ENCODE peak calls at places on chromosome 21, in ten cellular contexts. One of them, this sample, is unnamed.

GRCh38 chr21:44528634-44528995 is 11.4 kb downstream of the KRTAP10-1 start:
- DNase-seq in COR-L47: no peak
- DNase-seq in activated T-cell treated with anti-CD3 and anti-CD28 coated beads, Interleukin-2, amount 50 U/mL, for 48 hours: no peak
- DNase-seq in hypothalamus: no peak
- DNase-seq in A549: no peak
- DNase-seq in pons: no peak
- DNase-seq in stimulated activated CD8-positive, alpha-beta memory T cell treated with anti-CD3 and anti-CD28 coated beads, Interleukin-7, amount 100 ng/mL, for 1 hour: no peak
- DNase-seq in heart left ventricle: peak
- DNase-seq in activated naive CD4-positive, alpha-beta T cell: no peak
- DNase-seq in lung: no peak
- DNase-seq in this sample: no peak

GRCh38 chr21:28579986-28580550 is 412.6 kb downstream of the LTN1 start:
- DNase-seq in COR-L47: no peak
- DNase-seq in activated T-cell treated with anti-CD3 and anti-CD28 coated beads, Interleukin-2, amount 50 U/mL, for 48 hours: no peak
- DNase-seq in hypothalamus: no peak
- DNase-seq in A549: no peak
- DNase-seq in pons: no peak
- DNase-seq in stimulated activated CD8-positive, alpha-beta memory T cell treated with anti-CD3 and anti-CD28 coated beads, Interleukin-7, amount 100 ng/mL, for 1 hour: no peak
- DNase-seq in heart left ventricle: no peak
- DNase-seq in activated naive CD4-positive, alpha-beta T cell: no peak
- DNase-seq in lung: no peak
- DNase-seq in this sample: no peak

GRCh38 chr21:15096146-15096545 is 31.3 kb upstream of the NRIP1 start:
- DNase-seq in COR-L47: no peak
- DNase-seq in activated T-cell treated with anti-CD3 and anti-CD28 coated beads, Interleukin-2, amount 50 U/mL, for 48 hours: no peak
- DNase-seq in hypothalamus: no peak
- DNase-seq in A549: no peak
- DNase-seq in pons: no peak
- DNase-seq in stimulated activated CD8-positive, alpha-beta memory T cell treated with anti-CD3 and anti-CD28 coated beads, Interleukin-7, amount 100 ng/mL, for 1 hour: no peak
- DNase-seq in heart left ventricle: no peak
- DNase-seq in activated naive CD4-positive, alpha-beta T cell: no peak
- DNase-seq in lung: no peak
- DNase-seq in this sample: no peak

GRCh38 chr21:25862596-25862995 is 127.8 kb downstream of the GABPA start:
- DNase-seq in COR-L47: no peak
- DNase-seq in activated T-cell treated with anti-CD3 and anti-CD28 coated beads, Interleukin-2, amount 50 U/mL, for 48 hours: peak
- DNase-seq in hypothalamus: no peak
- DNase-seq in A549: peak
- DNase-seq in pons: no peak
- DNase-seq in stimulated activated CD8-positive, alpha-beta memory T cell treated with anti-CD3 and anti-CD28 coated beads, Interleukin-7, amount 100 ng/mL, for 1 hour: no peak
- DNase-seq in heart left ventricle: no peak
- DNase-seq in activated naive CD4-positive, alpha-beta T cell: no peak
- DNase-seq in lung: no peak
- DNase-seq in this sample: no peak

GRCh38 chr21:36890086-36890485 is 76.4 kb downstream of the HLCS start:
- DNase-seq in COR-L47: no peak
- DNase-seq in activated T-cell treated with anti-CD3 and anti-CD28 coated beads, Interleukin-2, amount 50 U/mL, for 48 hours: no peak
- DNase-seq in hypothalamus: no peak
- DNase-seq in A549: no peak
- DNase-seq in pons: no peak
- DNase-seq in stimulated activated CD8-positive, alpha-beta memory T cell treated with anti-CD3 and anti-CD28 coated beads, Interleukin-7, amount 100 ng/mL, for 1 hour: no peak
- DNase-seq in heart left ventricle: no peak
- DNase-seq in activated naive CD4-positive, alpha-beta T cell: no peak
- DNase-seq in lung: peak
- DNase-seq in this sample: no peak

GRCh38 chr21:45100866-45101265 is 26.5 kb downstream of the ADARB1 start:
- DNase-seq in COR-L47: no peak
- DNase-seq in activated T-cell treated with anti-CD3 and anti-CD28 coated beads, Interleukin-2, amount 50 U/mL, for 48 hours: no peak
- DNase-seq in hypothalamus: no peak
- DNase-seq in A549: no peak
- DNase-seq in pons: no peak
- DNase-seq in stimulated activated CD8-positive, alpha-beta memory T cell treated with anti-CD3 and anti-CD28 coated beads, Interleukin-7, amount 100 ng/mL, for 1 hour: no peak
- DNase-seq in heart left ventricle: no peak
- DNase-seq in activated naive CD4-positive, alpha-beta T cell: no peak
- DNase-seq in lung: no peak
- DNase-seq in this sample: no peak

GRCh38 chr21:29506947-29507346 is 208.2 kb downstream of the BACH1 start:
- DNase-seq in COR-L47: no peak
- DNase-seq in activated T-cell treated with anti-CD3 and anti-CD28 coated beads, Interleukin-2, amount 50 U/mL, for 48 hours: no peak
- DNase-seq in hypothalamus: no peak
- DNase-seq in A549: no peak
- DNase-seq in pons: no peak
- DNase-seq in stimulated activated CD8-positive, alpha-beta memory T cell treated with anti-CD3 and anti-CD28 coated beads, Interleukin-7, amount 100 ng/mL, for 1 hour: no peak
- DNase-seq in heart left ventricle: no peak
- DNase-seq in activated naive CD4-positive, alpha-beta T cell: no peak
- DNase-seq in lung: no peak
- DNase-seq in this sample: no peak

GRCh38 chr21:38830667-38831525 is 25.2 kb downstream of the ETS2 start:
- DNase-seq in COR-L47: no peak
- DNase-seq in activated T-cell treated with anti-CD3 and anti-CD28 coated beads, Interleukin-2, amount 50 U/mL, for 48 hours: no peak
- DNase-seq in hypothalamus: no peak
- DNase-seq in A549: no peak
- DNase-seq in pons: no peak
- DNase-seq in stimulated activated CD8-positive, alpha-beta memory T cell treated with anti-CD3 and anti-CD28 coated beads, Interleukin-7, amount 100 ng/mL, for 1 hour: no peak
- DNase-seq in heart left ventricle: no peak
- DNase-seq in activated naive CD4-positive, alpha-beta T cell: no peak
- DNase-seq in lung: no peak
- DNase-seq in this sample: no peak

GRCh38 chr21:45424854-45425795 is 20.2 kb downstream of the COL18A1 start:
- DNase-seq in COR-L47: no peak
- DNase-seq in activated T-cell treated with anti-CD3 and anti-CD28 coated beads, Interleukin-2, amount 50 U/mL, for 48 hours: no peak
- DNase-seq in hypothalamus: no peak
- DNase-seq in A549: no peak
- DNase-seq in pons: no peak
- DNase-seq in stimulated activated CD8-positive, alpha-beta memory T cell treated with anti-CD3 and anti-CD28 coated beads, Interleukin-7, amount 100 ng/mL, for 1 hour: no peak
- DNase-seq in heart left ventricle: peak
- DNase-seq in activated naive CD4-positive, alpha-beta T cell: no peak
- DNase-seq in lung: no peak
- DNase-seq in this sample: no peak

GRCh38 chr21:32043458-32043857 is 170.6 kb downstream of the HUNK start:
- DNase-seq in COR-L47: no peak
- DNase-seq in activated T-cell treated with anti-CD3 and anti-CD28 coated beads, Interleukin-2, amount 50 U/mL, for 48 hours: no peak
- DNase-seq in hypothalamus: no peak
- DNase-seq in A549: no peak
- DNase-seq in pons: no peak
- DNase-seq in stimulated activated CD8-positive, alpha-beta memory T cell treated with anti-CD3 and anti-CD28 coated beads, Interleukin-7, amount 100 ng/mL, for 1 hour: no peak
- DNase-seq in heart left ventricle: no peak
- DNase-seq in activated naive CD4-positive, alpha-beta T cell: no peak
- DNase-seq in lung: no peak
- DNase-seq in this sample: no peak

GRCh38 chr21:36162631-36163030 is 6.0 kb downstream of the DOP1B start:
- DNase-seq in COR-L47: no peak
- DNase-seq in activated T-cell treated with anti-CD3 and anti-CD28 coated beads, Interleukin-2, amount 50 U/mL, for 48 hours: no peak
- DNase-seq in hypothalamus: no peak
- DNase-seq in A549: no peak
- DNase-seq in pons: no peak
- DNase-seq in stimulated activated CD8-positive, alpha-beta memory T cell treated with anti-CD3 and anti-CD28 coated beads, Interleukin-7, amount 100 ng/mL, for 1 hour: no peak
- DNase-seq in heart left ventricle: no peak
- DNase-seq in activated naive CD4-positive, alpha-beta T cell: no peak
- DNase-seq in lung: no peak
- DNase-seq in this sample: no peak

GRCh38 chr21:42162831-42163510 is 56.0 kb upstream of the ABCG1 start:
- DNase-seq in COR-L47: no peak
- DNase-seq in activated T-cell treated with anti-CD3 and anti-CD28 coated beads, Interleukin-2, amount 50 U/mL, for 48 hours: peak
- DNase-seq in hypothalamus: no peak
- DNase-seq in A549: no peak
- DNase-seq in pons: no peak
- DNase-seq in stimulated activated CD8-positive, alpha-beta memory T cell treated with anti-CD3 and anti-CD28 coated beads, Interleukin-7, amount 100 ng/mL, for 1 hour: no peak
- DNase-seq in heart left ventricle: peak
- DNase-seq in activated naive CD4-positive, alpha-beta T cell: no peak
- DNase-seq in lung: no peak
- DNase-seq in this sample: no peak

GRCh38 chr21:17585875-17586450 is 26.7 kb downstream of the BTG3 start:
- DNase-seq in COR-L47: peak
- DNase-seq in activated T-cell treated with anti-CD3 and anti-CD28 coated beads, Interleukin-2, amount 50 U/mL, for 48 hours: no peak
- DNase-seq in hypothalamus: no peak
- DNase-seq in A549: peak
- DNase-seq in pons: peak
- DNase-seq in stimulated activated CD8-positive, alpha-beta memory T cell treated with anti-CD3 and anti-CD28 coated beads, Interleukin-7, amount 100 ng/mL, for 1 hour: no peak
- DNase-seq in heart left ventricle: no peak
- DNase-seq in activated naive CD4-positive, alpha-beta T cell: no peak
- DNase-seq in lung: no peak
- DNase-seq in this sample: no peak

GRCh38 chr21:44428281-44428942 is 26.9 kb upstream of the LRRC3 start:
- DNase-seq in COR-L47: no peak
- DNase-seq in activated T-cell treated with anti-CD3 and anti-CD28 coated beads, Interleukin-2, amount 50 U/mL, for 48 hours: peak
- DNase-seq in hypothalamus: no peak
- DNase-seq in A549: peak
- DNase-seq in pons: no peak
- DNase-seq in stimulated activated CD8-positive, alpha-beta memory T cell treated with anti-CD3 and anti-CD28 coated beads, Interleukin-7, amount 100 ng/mL, for 1 hour: peak
- DNase-seq in heart left ventricle: peak
- DNase-seq in activated naive CD4-positive, alpha-beta T cell: peak
- DNase-seq in lung: no peak
- DNase-seq in this sample: no peak

GRCh38 chr21:46006547-46007497 is 25.3 kb downstream of the COL6A1 start:
- DNase-seq in COR-L47: no peak
- DNase-seq in activated T-cell treated with anti-CD3 and anti-CD28 coated beads, Interleukin-2, amount 50 U/mL, for 48 hours: peak
- DNase-seq in hypothalamus: no peak
- DNase-seq in A549: no peak
- DNase-seq in pons: no peak
- DNase-seq in stimulated activated CD8-positive, alpha-beta memory T cell treated with anti-CD3 and anti-CD28 coated beads, Interleukin-7, amount 100 ng/mL, for 1 hour: no peak
- DNase-seq in heart left ventricle: peak
- DNase-seq in activated naive CD4-positive, alpha-beta T cell: no peak
- DNase-seq in lung: peak
- DNase-seq in this sample: no peak

GRCh38 chr21:38819051-38819718 is 13.5 kb downstream of the ETS2 start:
- DNase-seq in COR-L47: no peak
- DNase-seq in activated T-cell treated with anti-CD3 and anti-CD28 coated beads, Interleukin-2, amount 50 U/mL, for 48 hours: no peak
- DNase-seq in hypothalamus: no peak
- DNase-seq in A549: no peak
- DNase-seq in pons: no peak
- DNase-seq in stimulated activated CD8-positive, alpha-beta memory T cell treated with anti-CD3 and anti-CD28 coated beads, Interleukin-7, amount 100 ng/mL, for 1 hour: no peak
- DNase-seq in heart left ventricle: no peak
- DNase-seq in activated naive CD4-positive, alpha-beta T cell: no peak
- DNase-seq in lung: no peak
- DNase-seq in this sample: no peak

GRCh38 chr21:37562920-37563640 is 196.5 kb downstream of the DYRK1A start:
- DNase-seq in COR-L47: peak
- DNase-seq in activated T-cell treated with anti-CD3 and anti-CD28 coated beads, Interleukin-2, amount 50 U/mL, for 48 hours: no peak
- DNase-seq in hypothalamus: peak
- DNase-seq in A549: no peak
- DNase-seq in pons: no peak
- DNase-seq in stimulated activated CD8-positive, alpha-beta memory T cell treated with anti-CD3 and anti-CD28 coated beads, Interleukin-7, amount 100 ng/mL, for 1 hour: no peak
- DNase-seq in heart left ventricle: no peak
- DNase-seq in activated naive CD4-positive, alpha-beta T cell: no peak
- DNase-seq in lung: no peak
- DNase-seq in this sample: no peak

GRCh38 chr21:14875704-14876364 is 189.0 kb downstream of the NRIP1 start:
- DNase-seq in COR-L47: no peak
- DNase-seq in activated T-cell treated with anti-CD3 and anti-CD28 coated beads, Interleukin-2, amount 50 U/mL, for 48 hours: no peak
- DNase-seq in hypothalamus: no peak
- DNase-seq in A549: no peak
- DNase-seq in pons: no peak
- DNase-seq in stimulated activated CD8-positive, alpha-beta memory T cell treated with anti-CD3 and anti-CD28 coated beads, Interleukin-7, amount 100 ng/mL, for 1 hour: no peak
- DNase-seq in heart left ventricle: no peak
- DNase-seq in activated naive CD4-positive, alpha-beta T cell: no peak
- DNase-seq in lung: no peak
- DNase-seq in this sample: no peak

GRCh38 chr21:29904359-29905282 is 35.2 kb downstream of the GRIK1 start:
- DNase-seq in COR-L47: peak
- DNase-seq in activated T-cell treated with anti-CD3 and anti-CD28 coated beads, Interleukin-2, amount 50 U/mL, for 48 hours: no peak
- DNase-seq in hypothalamus: no peak
- DNase-seq in A549: no peak
- DNase-seq in pons: no peak
- DNase-seq in stimulated activated CD8-positive, alpha-beta memory T cell treated with anti-CD3 and anti-CD28 coated beads, Interleukin-7, amount 100 ng/mL, for 1 hour: no peak
- DNase-seq in heart left ventricle: no peak
- DNase-seq in activated naive CD4-positive, alpha-beta T cell: no peak
- DNase-seq in lung: no peak
- DNase-seq in this sample: no peak

GRCh38 chr21:26849428-26850115 is 4.4 kb upstream of the ADAMTS1 start:
- DNase-seq in COR-L47: peak
- DNase-seq in activated T-cell treated with anti-CD3 and anti-CD28 coated beads, Interleukin-2, amount 50 U/mL, for 48 hours: no peak
- DNase-seq in hypothalamus: no peak
- DNase-seq in A549: peak
- DNase-seq in pons: peak
- DNase-seq in stimulated activated CD8-positive, alpha-beta memory T cell treated with anti-CD3 and anti-CD28 coated beads, Interleukin-7, amount 100 ng/mL, for 1 hour: no peak
- DNase-seq in heart left ventricle: no peak
- DNase-seq in activated naive CD4-positive, alpha-beta T cell: no peak
- DNase-seq in lung: no peak
- DNase-seq in this sample: no peak

GRCh38 chr21:39400173-39400572 is 45.4 kb downstream of the LCA5L start:
- DNase-seq in COR-L47: no peak
- DNase-seq in activated T-cell treated with anti-CD3 and anti-CD28 coated beads, Interleukin-2, amount 50 U/mL, for 48 hours: no peak
- DNase-seq in hypothalamus: no peak
- DNase-seq in A549: no peak
- DNase-seq in pons: no peak
- DNase-seq in stimulated activated CD8-positive, alpha-beta memory T cell treated with anti-CD3 and anti-CD28 coated beads, Interleukin-7, amount 100 ng/mL, for 1 hour: no peak
- DNase-seq in heart left ventricle: no peak
- DNase-seq in activated naive CD4-positive, alpha-beta T cell: no peak
- DNase-seq in lung: no peak
- DNase-seq in this sample: no peak

GRCh38 chr21:33024278-33025103 is 1.2 kb upstream of the OLIG2 start:
- DNase-seq in COR-L47: no peak
- DNase-seq in activated T-cell treated with anti-CD3 and anti-CD28 coated beads, Interleukin-2, amount 50 U/mL, for 48 hours: no peak
- DNase-seq in hypothalamus: no peak
- DNase-seq in A549: no peak
- DNase-seq in pons: no peak
- DNase-seq in stimulated activated CD8-positive, alpha-beta memory T cell treated with anti-CD3 and anti-CD28 coated beads, Interleukin-7, amount 100 ng/mL, for 1 hour: no peak
- DNase-seq in heart left ventricle: no peak
- DNase-seq in activated naive CD4-positive, alpha-beta T cell: no peak
- DNase-seq in lung: no peak
- DNase-seq in this sample: no peak

GRCh38 chr21:36200089-36200561 is 43.5 kb downstream of the DOP1B start:
- DNase-seq in COR-L47: no peak
- DNase-seq in activated T-cell treated with anti-CD3 and anti-CD28 coated beads, Interleukin-2, amount 50 U/mL, for 48 hours: no peak
- DNase-seq in hypothalamus: no peak
- DNase-seq in A549: no peak
- DNase-seq in pons: no peak
- DNase-seq in stimulated activated CD8-positive, alpha-beta memory T cell treated with anti-CD3 and anti-CD28 coated beads, Interleukin-7, amount 100 ng/mL, for 1 hour: no peak
- DNase-seq in heart left ventricle: no peak
- DNase-seq in activated naive CD4-positive, alpha-beta T cell: no peak
- DNase-seq in lung: no peak
- DNase-seq in this sample: no peak

GRCh38 chr21:42218836-42219605 is at the start of gene ABCG1:
- DNase-seq in COR-L47: peak
- DNase-seq in activated T-cell treated with anti-CD3 and anti-CD28 coated beads, Interleukin-2, amount 50 U/mL, for 48 hours: peak
- DNase-seq in hypothalamus: no peak
- DNase-seq in A549: no peak
- DNase-seq in pons: no peak
- DNase-seq in stimulated activated CD8-positive, alpha-beta memory T cell treated with anti-CD3 and anti-CD28 coated beads, Interleukin-7, amount 100 ng/mL, for 1 hour: no peak
- DNase-seq in heart left ventricle: no peak
- DNase-seq in activated naive CD4-positive, alpha-beta T cell: peak
- DNase-seq in lung: no peak
- DNase-seq in this sample: no peak

GRCh38 chr21:37253991-37254390 is 13.1 kb downstream of the VPS26C start:
- DNase-seq in COR-L47: peak
- DNase-seq in activated T-cell treated with anti-CD3 and anti-CD28 coated beads, Interleukin-2, amount 50 U/mL, for 48 hours: no peak
- DNase-seq in hypothalamus: no peak
- DNase-seq in A549: no peak
- DNase-seq in pons: no peak
- DNase-seq in stimulated activated CD8-positive, alpha-beta memory T cell treated with anti-CD3 and anti-CD28 coated beads, Interleukin-7, amount 100 ng/mL, for 1 hour: no peak
- DNase-seq in heart left ventricle: no peak
- DNase-seq in activated naive CD4-positive, alpha-beta T cell: no peak
- DNase-seq in lung: no peak
- DNase-seq in this sample: no peak

GRCh38 chr21:39326607-39327307 is 13.3 kb upstream of the BRWD1 start:
- DNase-seq in COR-L47: no peak
- DNase-seq in activated T-cell treated with anti-CD3 and anti-CD28 coated beads, Interleukin-2, amount 50 U/mL, for 48 hours: no peak
- DNase-seq in hypothalamus: no peak
- DNase-seq in A549: no peak
- DNase-seq in pons: no peak
- DNase-seq in stimulated activated CD8-positive, alpha-beta memory T cell treated with anti-CD3 and anti-CD28 coated beads, Interleukin-7, amount 100 ng/mL, for 1 hour: no peak
- DNase-seq in heart left ventricle: no peak
- DNase-seq in activated naive CD4-positive, alpha-beta T cell: no peak
- DNase-seq in lung: no peak
- DNase-seq in this sample: no peak

GRCh38 chr21:27134513-27134912 is 167.6 kb upstream of the ADAMTS5 start:
- DNase-seq in COR-L47: peak
- DNase-seq in activated T-cell treated with anti-CD3 and anti-CD28 coated beads, Interleukin-2, amount 50 U/mL, for 48 hours: no peak
- DNase-seq in hypothalamus: no peak
- DNase-seq in A549: no peak
- DNase-seq in pons: peak
- DNase-seq in stimulated activated CD8-positive, alpha-beta memory T cell treated with anti-CD3 and anti-CD28 coated beads, Interleukin-7, amount 100 ng/mL, for 1 hour: no peak
- DNase-seq in heart left ventricle: no peak
- DNase-seq in activated naive CD4-positive, alpha-beta T cell: no peak
- DNase-seq in lung: no peak
- DNase-seq in this sample: no peak

GRCh38 chr21:29098156-29098555 is 24.7 kb upstream of the CCT8 start:
- DNase-seq in COR-L47: no peak
- DNase-seq in activated T-cell treated with anti-CD3 and anti-CD28 coated beads, Interleukin-2, amount 50 U/mL, for 48 hours: no peak
- DNase-seq in hypothalamus: no peak
- DNase-seq in A549: no peak
- DNase-seq in pons: no peak
- DNase-seq in stimulated activated CD8-positive, alpha-beta memory T cell treated with anti-CD3 and anti-CD28 coated beads, Interleukin-7, amount 100 ng/mL, for 1 hour: no peak
- DNase-seq in heart left ventricle: no peak
- DNase-seq in activated naive CD4-positive, alpha-beta T cell: no peak
- DNase-seq in lung: no peak
- DNase-seq in this sample: no peak

This sample was measured in AG04449.